ENCODE peak calls at places on chromosomes 3 and 15, in nine cellular contexts. T, V, M, B, U, P, X, R and Y are unnamed samples.

GRCh38 chr15:66685638-66686150 is 16.3 kb upstream of the SMAD6 start:
- DNase-seq in T (no peak), V (no peak), M (no peak), B (no peak), U (no peak), P (no peak), X (no peak), R (no peak), Y (no peak)

GRCh38 chr3:12891985-12892839 is 50.8 kb upstream of the RPL32 start:
- DNase-seq in T (no peak), V (peak), M (peak), B (no peak), U (peak), P (no peak), X (peak), R (peak), Y (no peak)

GRCh38 chr3:49625971-49626640 is 48.0 kb upstream of the APEH start:
- DNase-seq in T (no peak), V (no peak), M (no peak), B (no peak), U (no peak), P (no peak), X (no peak), R (no peak), Y (no peak)

GRCh38 chr3:193812078-193812725 is 219.2 kb downstream of the OPA1 start:
- DNase-seq in T (no peak), V (no peak), M (no peak), B (peak), U (no peak), P (no peak), X (no peak), R (no peak), Y (no peak)

GRCh38 chr3:46926039-46926438 is 48.5 kb downstream of the PTH1R start:
- DNase-seq in T (no peak), V (peak), M (no peak), B (peak), U (peak), P (no peak), X (no peak), R (no peak), Y (peak)

GRCh38 chr15:29785068-29785467 is 37.2 kb downstream of the TJP1 start:
- DNase-seq in T (no peak), V (no peak), M (no peak), B (no peak), U (no peak), P (no peak), X (no peak), R (no peak), Y (no peak)

GRCh38 chr3:123552095-123552714 is 32.6 kb downstream of the HACD2 start:
- DNase-seq in T (no peak), V (no peak), M (peak), B (no peak), U (no peak), P (no peak), X (no peak), R (no peak), Y (no peak)

GRCh38 chr3:26437678-26438077 is 184.9 kb upstream of the LRRC3B start:
- DNase-seq in T (no peak), V (no peak), M (no peak), B (no peak), U (no peak), P (no peak), X (no peak), R (no peak), Y (no peak)

GRCh38 chr15:43968551-43968950 is 141.7 kb downstream of the WDR76 start:
- DNase-seq in T (no peak), V (no peak), M (no peak), B (no peak), U (no peak), P (no peak), X (no peak), R (no peak), Y (no peak)

GRCh38 chr3:64599651-64600050 is 88.1 kb downstream of the ADAMTS9 start:
- DNase-seq in T (no peak), V (no peak), M (no peak), B (no peak), U (no peak), P (no peak), X (no peak), R (no peak), Y (no peak)

GRCh38 chr3:185677146-185677829 is 91.2 kb downstream of the SENP2 start:
- DNase-seq in T (no peak), V (no peak), M (peak), B (no peak), U (no peak), P (no peak), X (peak), R (peak), Y (no peak)

GRCh38 chr3:138786788-138787276 is 47.9 kb downstream of the PIK3CB start:
- DNase-seq in T (no peak), V (no peak), M (no peak), B (no peak), U (no peak), P (no peak), X (no peak), R (no peak), Y (no peak)

GRCh38 chr3:135012101-135012500 is 217.0 kb downstream of the EPHB1 start:
- DNase-seq in T (no peak), V (no peak), M (no peak), B (no peak), U (no peak), P (no peak), X (no peak), R (peak), Y (no peak)

GRCh38 chr3:52983336-52983807 is 62.5 kb downstream of the SFMBT1 start:
- DNase-seq in T (peak), V (peak), M (no peak), B (no peak), U (peak), P (no peak), X (no peak), R (no peak), Y (no peak)

GRCh38 chr15:52291204-52291603 is 4.4 kb downstream of the MYO5C start:
- DNase-seq in T (peak), V (no peak), M (no peak), B (no peak), U (no peak), P (no peak), X (no peak), R (no peak), Y (no peak)

GRCh38 chr3:129233538-129233937 is 15.9 kb upstream of the COPG1 start:
- DNase-seq in T (peak), V (peak), M (no peak), B (peak), U (peak), P (no peak), X (no peak), R (no peak), Y (no peak)

GRCh38 chr3:112650472-112650871 is 9.5 kb upstream of the CCDC80 start:
- DNase-seq in T (no peak), V (no peak), M (no peak), B (no peak), U (no peak), P (no peak), X (no peak), R (no peak), Y (no peak)

GRCh38 chr3:20930034-20930433 is 744.0 kb upstream of the SGO1 start:
- DNase-seq in T (no peak), V (no peak), M (peak), B (no peak), U (no peak), P (no peak), X (no peak), R (no peak), Y (no peak)

GRCh38 chr15:76988874-76989780 is 5.8 kb upstream of the PSTPIP1 start:
- DNase-seq in T (no peak), V (no peak), M (no peak), B (peak), U (no peak), P (no peak), X (no peak), R (no peak), Y (peak)

GRCh38 chr3:196636369-196637349 is 2.8 kb upstream of the NRROS start:
- DNase-seq in T (no peak), V (no peak), M (no peak), B (no peak), U (no peak), P (no peak), X (no peak), R (no peak), Y (no peak)

GRCh38 chr3:136048068-136048467 is 82.5 kb downstream of the PPP2R3A start:
- DNase-seq in T (no peak), V (no peak), M (no peak), B (no peak), U (no peak), P (no peak), X (no peak), R (no peak), Y (no peak)

GRCh38 chr3:108157275-108157674 is 64.9 kb downstream of the IFT57 start:
- DNase-seq in T (no peak), V (no peak), M (no peak), B (no peak), U (no peak), P (no peak), X (no peak), R (no peak), Y (no peak)

GRCh38 chr3:123021986-123022510 is 5.5 kb downstream of the SEMA5B start:
- DNase-seq in T (no peak), V (no peak), M (no peak), B (no peak), U (no peak), P (no peak), X (no peak), R (no peak), Y (no peak)

GRCh38 chr3:14583543-14584091 is 43.5 kb upstream of the GRIP2 start:
- DNase-seq in T (no peak), V (no peak), M (no peak), B (no peak), U (no peak), P (no peak), X (no peak), R (no peak), Y (no peak)

GRCh38 chr3:185205865-185206264 is 48.0 kb downstream of the EHHADH start:
- DNase-seq in T (no peak), V (no peak), M (no peak), B (no peak), U (no peak), P (no peak), X (no peak), R (no peak), Y (no peak)

GRCh38 chr3:98784666-98785600 is 21.8 kb downstream of the ST3GAL6 start:
- DNase-seq in T (no peak), V (no peak), M (no peak), B (no peak), U (no peak), P (no peak), X (no peak), R (no peak), Y (no peak)

GRCh38 chr3:119352235-119352634 is 58.1 kb downstream of the ARHGAP31 start:
- DNase-seq in T (peak), V (no peak), M (no peak), B (no peak), U (no peak), P (no peak), X (no peak), R (no peak), Y (no peak)

GRCh38 chr3:169811606-169812123 is 1.0 kb upstream of the LRRIQ4 start:
- DNase-seq in T (no peak), V (no peak), M (no peak), B (no peak), U (no peak), P (no peak), X (no peak), R (no peak), Y (no peak)

GRCh38 chr3:149658444-149659172 is 783 bp upstream of the WWTR1 start:
- DNase-seq in T (no peak), V (peak), M (no peak), B (peak), U (peak), P (no peak), X (no peak), R (peak), Y (peak)

GRCh38 chr3:124078978-124079911 is 87.3 kb upstream of the ROPN1 start:
- DNase-seq in T (no peak), V (no peak), M (peak), B (no peak), U (no peak), P (no peak), X (peak), R (peak), Y (no peak)

GRCh38 chr15:80776420-80777045 is 2.6 kb upstream of the CEMIP start:
- DNase-seq in T (no peak), V (peak), M (peak), B (peak), U (peak), P (no peak), X (peak), R (peak), Y (peak)

GRCh38 chr15:27990411-27991338 is 108.4 kb downstream of the OCA2 start:
- DNase-seq in T (no peak), V (no peak), M (no peak), B (no peak), U (no peak), P (no peak), X (no peak), R (no peak), Y (no peak)

GRCh38 chr15:56794150-56794922 is 61.0 kb upstream of the ZNF280D start:
- DNase-seq in T (no peak), V (no peak), M (no peak), B (no peak), U (no peak), P (no peak), X (no peak), R (no peak), Y (no peak)

GRCh38 chr3:150439657-150440056 is 31.6 kb downstream of the TSC22D2 start:
- DNase-seq in T (no peak), V (no peak), M (no peak), B (no peak), U (no peak), P (no peak), X (peak), R (no peak), Y (no peak)

GRCh38 chr3:23343509-23343908 is 140.4 kb downstream of the UBE2E2 start:
- DNase-seq in T (no peak), V (no peak), M (no peak), B (no peak), U (no peak), P (no peak), X (no peak), R (no peak), Y (no peak)
- TF ChIP-seq POLR2AphosphoS5 in T (no peak), V (no peak), M (no peak), B (no peak), U (no peak), P (no peak), X (no peak), R (no peak), Y (no peak)

GRCh38 chr3:177357352-177358084 is 160.2 kb upstream of the TBL1XR1 start:
- DNase-seq in T (no peak), V (peak), M (peak), B (no peak), U (peak), P (no peak), X (peak), R (no peak), Y (no peak)
- H3K4me3 ChIP-seq in T (peak), V (no peak), M (peak), B (peak), U (no peak), P (peak), X (no peak), R (no peak), Y (peak)

DNA sequence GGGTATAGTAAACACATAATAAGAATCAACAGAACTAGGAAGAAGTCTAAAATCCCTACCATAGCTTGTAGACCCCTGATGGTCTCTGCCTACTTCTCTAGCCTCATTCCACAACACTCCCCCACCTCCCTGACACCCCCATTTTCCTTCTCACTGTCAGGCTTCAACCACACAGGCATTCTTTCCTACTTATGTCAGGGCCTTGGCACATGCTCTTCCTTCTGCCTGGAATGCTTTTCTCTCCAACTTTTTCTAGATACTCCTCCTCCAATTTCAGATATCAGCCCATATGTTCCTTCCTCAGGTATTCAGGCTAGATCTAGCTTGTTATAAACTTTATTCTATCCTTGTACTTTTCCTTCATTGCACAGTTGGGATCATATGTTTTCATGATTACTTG is 106.0 kb upstream of the MRPL3 start:
- DNase-seq in T (no peak), V (no peak), M (no peak), B (no peak), U (no peak), P (no peak), X (no peak), R (no peak), Y (no peak)
- TF ChIP-seq POLR2AphosphoS5 in T (no peak), V (no peak), M (no peak), B (no peak), U (no peak), P (no peak), X (no peak), R (no peak), Y (no peak)

GRCh38 chr15:74525946-74526345 is 15.1 kb upstream of the ARID3B start:
- DNase-seq in T (no peak), V (no peak), M (peak), B (no peak), U (no peak), P (no peak), X (peak), R (no peak), Y (no peak)

GRCh38 chr15:74530771-74531143 is 10.3 kb upstream of the ARID3B start:
- DNase-seq in T (no peak), V (no peak), M (no peak), B (no peak), U (no peak), P (no peak), X (no peak), R (no peak), Y (no peak)

GRCh38 chr15:74531144-74531811 is 9.7 kb upstream of the ARID3B start:
- DNase-seq in T (no peak), V (no peak), M (peak), B (no peak), U (no peak), P (no peak), X (peak), R (no peak), Y (no peak)

GRCh38 chr15:74528876-74529275 is 12.1 kb upstream of the ARID3B start:
- DNase-seq in T (no peak), V (no peak), M (no peak), B (no peak), U (no peak), P (no peak), X (no peak), R (no peak), Y (no peak)

GRCh38 chr15:74529911-74530310 is 11.1 kb upstream of the ARID3B start:
- DNase-seq in T (no peak), V (no peak), M (no peak), B (no peak), U (no peak), P (no peak), X (no peak), R (no peak), Y (no peak)
- H3K4me3 ChIP-seq in T (no peak), V (no peak), M (no peak), B (no peak), U (no peak), P (no peak), X (no peak), R (no peak), Y (no peak)

DNA sequence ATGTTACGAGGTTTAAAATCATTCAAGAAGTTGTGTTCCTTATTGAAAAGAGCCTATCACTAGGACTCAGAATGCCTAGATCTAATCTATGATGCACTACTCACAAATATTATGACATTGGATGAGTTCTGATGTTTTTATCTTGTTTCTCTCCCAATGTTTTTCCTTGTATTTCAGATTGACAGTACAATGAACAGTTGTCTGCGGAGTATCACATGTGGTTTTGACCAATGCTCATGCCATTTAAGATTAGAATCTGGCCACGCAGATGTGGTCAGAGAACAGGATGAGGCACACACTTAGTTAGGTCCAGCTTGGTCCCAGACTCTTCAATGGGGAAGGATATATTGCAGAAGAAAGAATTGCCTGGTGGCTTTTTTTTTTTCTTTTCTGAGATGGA is 25.6 kb upstream of the CCDC50 start:
- DNase-seq in T (no peak), V (no peak), M (no peak), B (no peak), U (no peak), P (no peak), X (no peak), R (no peak), Y (no peak)
- TF ChIP-seq POLR2AphosphoS5 in T (no peak), V (no peak), M (no peak), B (no peak), U (no peak), P (no peak), X (no peak), R (no peak), Y (no peak)

GRCh38 chr15:24633082-24633481 is 42.5 kb upstream of the NPAP1 start:
- DNase-seq in T (no peak), V (no peak), M (no peak), B (no peak), U (no peak), P (no peak), X (no peak), R (no peak), Y (no peak)
- H3K4me3 ChIP-seq in T (no peak), V (no peak), M (no peak), B (no peak), U (no peak), P (no peak), X (no peak), R (no peak), Y (no peak)

DNA sequence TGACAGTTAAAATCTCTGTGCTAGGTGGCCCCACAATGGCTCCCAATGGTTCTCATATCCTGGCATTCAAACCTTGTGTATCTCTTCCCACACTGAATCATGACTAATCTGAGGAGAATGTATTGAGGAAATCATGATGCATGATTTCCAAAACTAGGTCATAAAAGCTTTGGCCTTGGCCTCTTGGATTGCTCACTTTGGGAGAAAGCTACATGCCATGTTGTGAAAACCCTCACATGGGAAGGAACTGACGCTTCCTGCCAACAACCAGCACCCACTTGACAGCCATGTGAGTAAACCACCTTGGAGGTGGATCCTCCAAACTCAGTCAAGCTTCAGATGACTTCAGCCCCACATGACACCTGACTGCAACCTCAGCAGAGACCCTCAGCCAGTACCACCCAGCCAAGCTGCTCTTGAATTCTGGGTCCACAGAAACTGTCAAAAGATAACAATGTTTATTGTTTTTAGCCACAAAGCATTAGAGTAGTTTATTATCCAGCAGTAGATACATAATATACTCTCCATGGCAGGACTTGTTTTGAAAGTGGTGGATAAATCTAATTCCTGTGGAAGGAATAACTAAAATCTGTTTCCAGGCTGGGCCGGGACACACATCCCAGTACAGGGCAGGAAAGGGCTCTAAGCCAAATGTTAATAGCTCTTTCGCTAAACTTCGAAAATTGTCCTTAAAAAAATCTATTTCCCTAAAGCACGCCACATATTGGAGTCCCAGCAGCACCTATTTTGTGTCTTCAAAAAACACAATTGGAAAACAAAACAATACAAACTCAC is 1.0 kb upstream of the ZNF620 start:
- DNase-seq in T (no peak), V (no peak), M (no peak), B (no peak), U (peak), P (no peak), X (peak), R (no peak), Y (peak)
- TF ChIP-seq POLR2AphosphoS5 in T (no peak), V (peak), M (no peak), B (no peak), U (peak), P (peak), X (no peak), R (peak), Y (peak)

DNA sequence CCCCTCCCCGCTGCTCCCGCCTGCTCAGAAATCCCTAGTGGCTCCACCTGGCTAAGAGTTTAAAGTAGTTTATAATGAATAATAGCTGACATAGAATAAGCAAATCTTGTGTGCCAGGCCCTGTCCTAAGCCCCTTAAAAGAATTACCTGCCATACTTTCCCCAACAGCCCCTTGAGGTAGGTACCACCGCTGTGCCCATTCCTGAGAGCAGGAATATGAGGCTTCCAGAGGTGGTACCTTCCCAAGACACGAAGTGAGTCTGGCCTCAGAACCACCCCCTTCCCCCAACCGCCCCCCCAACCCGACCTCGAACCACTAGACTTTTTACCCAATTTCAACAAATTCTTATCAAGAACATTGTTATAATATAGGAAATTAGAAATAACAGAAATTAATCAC is 1.2 kb downstream of the ABHD6 start:
- DNase-seq in T (no peak), V (no peak), M (no peak), B (no peak), U (no peak), P (no peak), X (no peak), R (no peak), Y (no peak)
- H3K4me3 ChIP-seq in T (peak), V (peak), M (peak), B (peak), U (no peak), P (peak), X (peak), R (no peak), Y (peak)